ENCODE peak calls at places on chromosomes 5 and 9, in four cellular contexts. L, T, D and U are unnamed samples.

GRCh38 chr5:123813937-123814624 is 302.1 kb downstream of the CSNK1G3 start:
- DNase-seq in T (no peak), D (peak), L (no peak), U (peak)

GRCh38 chr9:78982849-78983248 is 588.9 kb upstream of the TLE4 start:
- DNase-seq in L (no peak), D (peak), T (no peak), U (peak)

GRCh38 chr9:34501889-34502425 is 20.8 kb downstream of the ENHO start:
- DNase-seq in L (no peak), D (peak), T (peak), U (no peak)

GRCh38 chr5:61455179-61456006 is 123.3 kb downstream of the ZSWIM6 start:
- DNase-seq in T (no peak), L (no peak), D (no peak), U (no peak)

GRCh38 chr9:33227013-33227398 is 13.0 kb upstream of the SPINK4 start:
- DNase-seq in L (no peak), D (no peak), T (no peak), U (no peak)

GRCh38 chr5:159774476-159775031 is 141.7 kb upstream of the ADRA1B start:
- DNase-seq in T (no peak), L (no peak), D (no peak), U (no peak)

GRCh38 chr9:1125741-1126140 is 75.6 kb downstream of the DMRT2 start:
- DNase-seq in D (peak), L (no peak), T (no peak), U (peak)

GRCh38 chr5:34554656-34555055 is 101.5 kb upstream of the RAI14 start:
- DNase-seq in T (no peak), L (no peak), D (no peak), U (no peak)

GRCh38 chr5:38414348-38414747 is 142.1 kb downstream of the LIFR start:
- DNase-seq in L (no peak), T (no peak), D (peak), U (no peak)